ENCODE peak calls at places on chromosome 13, in four cellular contexts. P is GM12864, S is amygdala, G is small intestine. N is an unnamed sample.

GRCh38 chr13:75492389-75492788 is 10.4 kb upstream of the TBC1D4 start:
- DNase-seq in P (no peak), G (no peak), S (no peak), N (no peak)

GRCh38 chr13:44271915-44272341 is 101.7 kb upstream of the SERP2 start:
- DNase-seq in S (peak; percentile 41), P (no peak), G (no peak), N (no peak)

GRCh38 chr13:85597790-85598500 is 201.3 kb downstream of the SLITRK6 start:
- DNase-seq in S (no peak), P (no peak), G (no peak), N (peak; percentile 79)

GRCh38 chr13:30331331-30331771 is 24.0 kb upstream of the KATNAL1 start:
- DNase-seq in P (no peak), S (no peak), G (no peak), N (no peak)

GRCh38 chr13:98144501-98145350 is 1.8 kb downstream of the FARP1 start:
- DNase-seq in P (no peak), S (peak; percentile 24), G (no peak), N (peak; percentile 22)

GRCh38 chr13:102690883-102691282 is 4.0 kb downstream of the METTL21C start:
- DNase-seq in P (no peak), S (no peak), G (no peak), N (no peak)

GRCh38 chr13:28981530-28981929 is 161.4 kb downstream of the MTUS2 start:
- DNase-seq in P (no peak), G (no peak), S (no peak), N (no peak)

GRCh38 chr13:37701306-37701705 is 102.7 kb upstream of the POSTN start:
- DNase-seq in G (no peak), S (no peak), P (no peak), N (no peak)

GRCh38 chr13:99895999-99896695 is 75.4 kb downstream of the ZIC5 start:
- DNase-seq in P (no peak), S (peak; percentile 72), G (no peak), N (no peak)

GRCh38 chr13:103539265-103539664 is 473.0 kb upstream of the SLC10A2 start:
- DNase-seq in G (no peak), P (no peak), S (no peak), N (no peak)

GRCh38 chr13:24043590-24044350 is 116.8 kb upstream of the SPATA13 start:
- DNase-seq in G (no peak), S (no peak), P (no peak), N (no peak)

GRCh38 chr13:97091202-97091601 is 96.9 kb upstream of the OXGR1 start:
- DNase-seq in P (no peak), S (no peak), G (no peak), N (no peak)

N was measured in bronchial epithelial cell.